ENCODE peak calls at places on chromosomes 2 and 18, in five cellular contexts. O is K562, R is spleen, Q is fibroblast of pulmonary artery, T is MM.1S. Z is an unnamed sample.

GRCh38 chr2:226031078-226031937 is 631.8 kb downstream of the NYAP2 start:
- DNase-seq in Q (peak; percentile 79), T (peak; percentile 62), O (no peak), R (peak; percentile 86), Z (peak; percentile 78)

GRCh38 chr2:207502199-207502598 is 27.6 kb upstream of the CREB1 start:
- DNase-seq in R (no peak), O (no peak), T (no peak), Q (no peak), Z (no peak)

GRCh38 chr2:215171151-215171550 is 32.7 kb upstream of the ABCA12 start:
- DNase-seq in T (peak; percentile 66), O (no peak), R (no peak), Q (peak; percentile 6), Z (peak; percentile 4)

GRCh38 chr2:204333861-204334260 is 211.4 kb upstream of the PARD3B start:
- DNase-seq in Q (no peak), O (no peak), R (no peak), T (no peak), Z (no peak)

GRCh38 chr2:186129767-186130581 is 356.1 kb upstream of the ZC3H15 start:
- DNase-seq in O (no peak), T (no peak), R (no peak), Q (peak; percentile 32), Z (peak; percentile 23)

GRCh38 chr2:26184555-26185303 is 11.8 kb downstream of the GAREM2 start:
- DNase-seq in R (peak; percentile 98), O (peak; percentile 91), Q (peak; percentile 87), T (peak; percentile 82), Z (peak; percentile 82)

GRCh38 chr18:42636309-42636708 is 479.2 kb downstream of the RIT2 start:
- DNase-seq in Q (no peak), T (no peak), R (no peak), O (no peak), Z (no peak)

GRCh38 chr2:231245253-231246094 is 47.0 kb downstream of the ARMC9 start:
- DNase-seq in Q (peak; percentile 4), T (no peak), R (no peak), O (no peak), Z (no peak)

GRCh38 chr2:99854236-99854852 is 288.0 kb downstream of the AFF3 start:
- DNase-seq in T (no peak), O (no peak), R (no peak), Q (no peak), Z (no peak)

GRCh38 chr2:2843969-2844548 is 513.0 kb upstream of the MYT1L start:
- DNase-seq in R (peak; percentile 56), Q (no peak), T (no peak), O (peak; percentile 19), Z (no peak)

GRCh38 chr2:232348936-232349335 is 29.6 kb upstream of the ALPP start:
- DNase-seq in T (peak; percentile 60), R (peak; percentile 64), O (no peak), Q (no peak), Z (no peak)

GRCh38 chr2:72012886-72013574 is 134.6 kb downstream of the CYP26B1 start:
- DNase-seq in O (no peak), R (no peak), Q (no peak), T (no peak), Z (no peak)

GRCh38 chr2:36807223-36807886 is 110.8 kb downstream of the VIT start:
- DNase-seq in Q (peak; percentile 6), O (no peak), R (no peak), T (no peak), Z (peak; percentile 8)

GRCh38 chr2:96099861-96100798 is 16.2 kb downstream of the ADRA2B start:
- DNase-seq in T (no peak), R (peak; percentile 64), O (no peak), Q (no peak), Z (no peak)

GRCh38 chr2:28956415-28956826 is 24.7 kb upstream of the TOGARAM2 start:
- DNase-seq in O (peak; percentile 75), T (no peak), Q (peak; percentile 58), R (no peak), Z (peak; percentile 34)

GRCh38 chr2:12856934-12857660 is 140.4 kb downstream of the TRIB2 start:
- DNase-seq in T (peak; percentile 86), Q (peak; percentile 83), O (no peak), R (no peak), Z (peak; percentile 90)

GRCh38 chr2:118668431-118669424 is 178.7 kb downstream of the EN1 start:
- DNase-seq in Q (peak; percentile 93), T (no peak), R (no peak), O (no peak), Z (peak; percentile 98)

GRCh38 chr18:64807560-64807959 is 658.7 kb upstream of the LINC00305 start:
- DNase-seq in Q (no peak), O (no peak), R (no peak), T (no peak), Z (no peak)

GRCh38 chr2:207974214-207974600 is 51.1 kb downstream of the PLEKHM3 start:
- DNase-seq in O (no peak), R (no peak), Q (peak; percentile 23), T (no peak), Z (no peak)

GRCh38 chr2:217099561-217099960 is 239.7 kb upstream of the TNP1 start:
- DNase-seq in Q (peak; percentile 44), T (no peak), O (no peak), R (no peak), Z (peak; percentile 71)

GRCh38 chr2:36545871-36546416 is 52.0 kb downstream of the FEZ2 start:
- DNase-seq in O (no peak), T (no peak), R (no peak), Q (no peak), Z (no peak)

GRCh38 chr2:229454934-229455631 is 184.0 kb upstream of the PID1 start:
- DNase-seq in O (no peak), Q (peak; percentile 88), R (no peak), T (no peak), Z (peak; percentile 92)

GRCh38 chr2:79860233-79861058 is 347.6 kb downstream of the CTNNA2 start:
- DNase-seq in R (no peak), T (peak; percentile 39), Q (peak; percentile 1), O (peak; percentile 13), Z (no peak)

GRCh38 chr2:18273205-18273604 is 287.2 kb downstream of the RDH14 start:
- DNase-seq in T (no peak), R (no peak), O (no peak), Q (no peak), Z (no peak)

GRCh38 chr2:84906900-84907714 is 1.7 kb downstream of the TMSB10 start:
- DNase-seq in O (peak; percentile 22), T (no peak), Q (peak; percentile 95), R (peak; percentile 91), Z (peak; percentile 94)

GRCh38 chr2:210584834-210585233 is 28.4 kb downstream of the CPS1 start:
- DNase-seq in R (no peak), Q (peak; percentile 59), T (no peak), O (no peak), Z (peak; percentile 65)

GRCh38 chr2:43010428-43011141 is 215.8 kb downstream of the ZFP36L2 start:
- DNase-seq in O (no peak), Q (no peak), R (no peak), T (no peak), Z (no peak)

GRCh38 chr2:219249203-219249980 is 3.7 kb upstream of the TUBA4B start:
- DNase-seq in O (no peak), R (peak; percentile 89), T (peak; percentile 75), Q (peak; percentile 95), Z (peak; percentile 96)

GRCh38 chr2:149049142-149049541 is 10.6 kb downstream of the LYPD6B start:
- DNase-seq in Q (no peak), T (no peak), R (no peak), O (no peak), Z (no peak)

DNA sequence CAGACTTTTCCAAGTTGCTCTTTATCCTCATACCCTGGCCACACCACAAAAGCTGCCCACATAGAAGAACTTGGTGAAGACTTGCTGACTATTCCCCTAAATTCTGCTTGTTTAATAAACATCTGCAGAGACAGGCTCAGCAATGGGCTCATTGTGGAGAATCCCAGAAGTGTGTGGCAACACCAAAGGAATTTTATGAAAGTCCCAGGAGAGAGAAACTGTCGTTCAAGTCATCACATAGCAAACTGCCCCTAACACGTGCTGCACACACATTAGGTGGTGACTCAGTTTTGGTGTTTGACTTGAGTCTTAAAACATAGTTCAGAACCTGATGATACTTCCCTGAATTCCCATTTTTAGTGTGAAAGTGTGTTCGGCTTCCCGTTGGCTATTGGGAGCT is 38.6 kb downstream of the CYP1B1 start:
- DNase-seq in R (no peak), Q (no peak), O (no peak), T (no peak), Z (peak; percentile 49)
- H3K4me3 ChIP-seq in R (no peak overlapping the region), Q (no peak overlapping the region), O (no peak overlapping the region), T (no peak overlapping the region), Z (no peak overlapping the region)

DNA sequence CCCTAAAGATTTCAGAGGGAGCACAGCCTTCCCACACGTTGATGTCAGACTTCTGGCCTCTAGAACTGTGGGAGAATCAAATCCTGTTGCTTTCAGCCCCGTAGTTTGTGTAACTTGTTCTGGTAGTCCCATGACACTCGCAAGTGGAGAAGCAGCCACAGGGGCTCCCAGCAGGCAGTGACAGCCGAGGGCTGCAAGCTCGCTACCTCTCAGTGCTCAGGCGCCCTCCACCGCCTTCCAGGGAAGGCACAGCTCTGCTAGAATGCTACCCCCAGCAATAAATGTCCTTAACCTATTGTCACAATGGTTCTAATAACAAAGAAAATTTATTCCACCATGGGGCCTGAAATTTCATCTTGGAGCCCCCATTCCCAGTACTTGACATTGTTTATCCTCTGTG is 143.1 kb upstream of the ZNF236 start:
- DNase-seq in R (no peak), O (no peak), T (no peak), Q (no peak), Z (no peak)
- TF ChIP-seq CTCF in R (no peak), O (no peak), T (no peak), Q (no peak), Z (no peak)

GRCh38 chr2:16717477-16717876 is 51.8 kb upstream of the CYRIA start:
- DNase-seq in T (no peak), Q (no peak), O (no peak), R (no peak), Z (no peak)

GRCh38 chr2:16719409-16719808 is 53.8 kb upstream of the CYRIA start:
- DNase-seq in O (no peak), Q (no peak), T (peak; percentile 16), R (no peak), Z (no peak)

GRCh38 chr2:16716944-16717343 is 51.3 kb upstream of the CYRIA start:
- DNase-seq in R (no peak), T (no peak), Q (no peak), O (no peak), Z (no peak)

GRCh38 chr2:16716051-16716450 is 50.4 kb upstream of the CYRIA start:
- DNase-seq in R (no peak), T (no peak), Q (no peak), O (no peak), Z (no peak)

GRCh38 chr2:16718551-16719404 is 53.1 kb upstream of the CYRIA start:
- DNase-seq in R (no peak), O (no peak), T (no peak), Q (no peak), Z (no peak)
- H3K4me3 ChIP-seq in R (no peak overlapping the region), O (no peak overlapping the region), T (no peak overlapping the region), Q (no peak overlapping the region), Z (no peak overlapping the region)

DNA sequence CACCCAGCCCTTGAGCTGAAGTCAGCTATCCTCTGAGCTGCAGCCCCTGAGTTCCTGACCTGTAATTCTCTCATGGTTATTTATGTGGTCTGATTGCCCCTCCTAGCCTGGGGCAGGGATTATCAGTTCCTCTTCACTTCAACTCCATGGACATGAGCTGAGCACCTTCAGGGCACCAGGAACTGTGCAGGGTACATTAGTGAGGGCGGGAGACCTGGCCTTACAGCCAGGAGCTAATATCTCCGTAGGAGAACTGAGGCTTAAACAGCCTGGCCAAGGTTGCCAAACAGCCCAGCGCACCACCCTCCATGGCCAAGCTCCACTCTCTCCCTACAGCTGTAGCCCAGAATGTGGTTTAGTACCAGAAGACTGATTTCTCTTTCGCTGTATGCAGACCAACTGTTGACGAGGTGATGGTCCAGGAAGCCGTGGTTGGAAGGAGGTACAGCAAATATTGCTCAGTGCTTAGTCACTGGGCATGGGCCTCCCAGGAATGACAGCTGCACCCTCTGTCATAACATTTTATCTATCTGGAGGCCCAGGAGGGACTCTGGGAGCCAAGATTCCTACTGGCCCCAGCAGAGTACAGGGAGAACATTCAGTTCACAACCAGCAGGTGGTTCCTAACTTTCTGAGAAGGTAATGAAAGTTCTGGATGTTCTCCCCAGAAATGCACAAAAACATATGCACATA is 228.7 kb upstream of the SIX2 start:
- DNase-seq in R (no peak), O (no peak), Q (peak; percentile 99), T (peak; percentile 47), Z (peak; percentile 99)
- TF ChIP-seq CTCF in R (no peak), O (no peak), Q (peak; percentile 62), T (no peak), Z (peak; percentile 64)

Z was measured in cardiac fibroblast.